ENCODE peak calls at places on chromosomes 7 and 10, in seven cellular contexts. X, G, P, K, R, E and Q are unnamed samples.

GRCh38 chr10:110777661-110778060 is 94.1 kb upstream of the PDCD4 start:
- DNase-seq in X (no peak), R (no peak), E (no peak), G (no peak), P (no peak), K (no peak), Q (no peak)

GRCh38 chr10:84257343-84258020 is 12.6 kb downstream of the RGR start:
- DNase-seq in R (no peak), P (no peak), K (no peak), G (no peak), E (no peak), X (no peak), Q (no peak)

GRCh38 chr7:360454-361100 is 70.6 kb downstream of the FOXL3 start:
- DNase-seq in K (peak), P (no peak), R (no peak), G (no peak), E (no peak), X (no peak), Q (no peak)

GRCh38 chr7:142412551-142413193 is 154.8 kb upstream of the PRSS58 start:
- DNase-seq in R (no peak), K (no peak), E (peak), X (peak), P (peak), G (no peak), Q (peak)

GRCh38 chr7:69067397-69067796 is 530.9 kb upstream of the AUTS2 start:
- DNase-seq in K (no peak), E (no peak), P (peak), G (peak), X (no peak), R (no peak), Q (peak)

GRCh38 chr7:16961650-16962049 is 79.9 kb upstream of the AGR3 start:
- DNase-seq in R (no peak), K (no peak), E (no peak), P (no peak), G (no peak), X (no peak), Q (no peak)

GRCh38 chr10:14884082-14884481 is 5.4 kb downstream of the SUV39H2 start:
- DNase-seq in E (no peak), X (no peak), G (no peak), R (no peak), P (no peak), K (no peak), Q (no peak)

GRCh38 chr10:119401671-119402395 is 140.7 kb downstream of the RGS10 start:
- DNase-seq in P (no peak), R (no peak), G (peak), K (no peak), E (peak), X (peak), Q (no peak)

GRCh38 chr10:35613597-35614226 is 8.6 kb downstream of the GJD4 start:
- DNase-seq in E (peak), X (no peak), G (no peak), P (peak), R (no peak), K (no peak), Q (no peak)

GRCh38 chr10:87095241-87095945 is 387 bp downstream of the SHLD2 start:
- DNase-seq in E (peak), G (peak), P (peak), X (peak), K (peak), R (peak), Q (peak)

GRCh38 chr10:3737811-3738311 is 47.1 kb downstream of the KLF6 start:
- DNase-seq in E (no peak), K (no peak), P (no peak), X (no peak), G (peak), R (no peak), Q (no peak)

GRCh38 chr10:3738855-3739350 is 46.1 kb downstream of the KLF6 start:
- DNase-seq in G (no peak), E (no peak), P (no peak), X (no peak), R (no peak), K (no peak), Q (no peak)

GRCh38 chr10:3734111-3734510 is 50.9 kb downstream of the KLF6 start:
- DNase-seq in P (no peak), R (no peak), X (no peak), E (no peak), G (peak), K (no peak), Q (no peak)

GRCh38 chr10:3740157-3740871 is 44.7 kb downstream of the KLF6 start:
- DNase-seq in K (no peak), E (no peak), R (no peak), P (no peak), G (peak), X (no peak), Q (no peak)

GRCh38 chr10:3735175-3735574 is 49.8 kb downstream of the KLF6 start:
- DNase-seq in E (no peak), X (no peak), R (no peak), K (no peak), P (peak), G (no peak), Q (no peak)
- TF ChIP-seq CTCF in E (no peak), X (no peak), R (no peak), K (no peak), P (peak), G (peak), Q (peak)

GRCh38 chr10:130441041-130441440 is 304.9 kb downstream of the GLRX3 start:
- DNase-seq in X (no peak), R (no peak), G (peak), E (no peak), K (no peak), P (no peak), Q (no peak)

GRCh38 chr10:130438861-130439260 is 302.7 kb downstream of the GLRX3 start:
- DNase-seq in E (no peak), R (no peak), K (no peak), X (no peak), G (peak), P (no peak), Q (no peak)

GRCh38 chr10:130436633-130437032 is 300.4 kb downstream of the GLRX3 start:
- DNase-seq in P (no peak), E (no peak), R (no peak), X (no peak), K (no peak), G (peak), Q (no peak)

GRCh38 chr10:130440494-130440893 is 304.3 kb downstream of the GLRX3 start:
- DNase-seq in K (no peak), G (peak), E (no peak), X (no peak), P (no peak), R (no peak), Q (no peak)

GRCh38 chr10:130439796-130440195 is 303.6 kb downstream of the GLRX3 start:
- DNase-seq in P (no peak), R (no peak), K (no peak), E (no peak), G (peak), X (no peak), Q (no peak)
- H3K4me3 ChIP-seq in P (no peak), R (no peak), K (no peak), E (no peak), G (no peak), X (no peak), Q (no peak)

DNA sequence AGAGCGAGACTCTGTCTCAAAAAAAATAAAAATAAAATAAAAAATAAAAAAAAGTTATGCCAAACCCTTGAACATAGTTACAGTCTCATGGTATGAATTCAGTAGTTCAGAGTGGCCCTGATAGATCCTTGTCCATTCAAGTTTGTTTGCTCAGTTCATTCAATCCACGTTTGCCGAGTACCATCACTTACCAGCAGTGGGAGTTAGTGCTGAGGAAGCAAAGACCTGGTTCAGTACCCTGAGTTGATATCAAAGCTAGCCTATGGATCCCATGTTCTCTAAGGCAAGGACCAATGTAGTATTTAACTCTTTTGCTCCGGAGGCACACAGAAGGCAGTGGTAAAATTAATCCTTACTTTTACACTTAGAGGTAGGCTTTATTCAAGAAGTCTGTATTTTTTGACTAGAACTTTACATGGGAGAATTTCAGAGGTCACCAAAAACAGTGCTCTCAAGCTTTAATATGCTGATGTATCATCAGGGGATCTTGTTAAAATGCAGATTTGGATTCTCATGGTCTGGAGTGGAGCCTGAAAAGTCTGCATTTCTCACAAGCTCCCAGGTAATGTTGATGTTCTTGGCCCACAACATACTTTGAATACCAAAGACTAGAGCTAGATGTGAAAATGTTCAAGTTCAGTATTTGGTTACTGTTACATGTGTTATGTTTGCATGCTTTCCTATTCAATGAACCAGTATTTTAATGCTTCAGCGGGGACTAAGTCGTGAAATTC is 38.1 kb upstream of the HBP1 start:
- DNase-seq in K (no peak), X (no peak), P (peak), R (no peak), G (no peak), E (peak), Q (no peak)
- TF ChIP-seq CTCF in K (no peak), X (no peak), P (peak), R (no peak), G (no peak), E (peak), Q (no peak)

GRCh38 chr10:101778781-101779543 is 3.0 kb upstream of the FGF8 start:
- DNase-seq in P (peak), E (peak), K (peak), R (no peak), X (peak), G (no peak), Q (no peak)
- H3K4me3 ChIP-seq in P (peak), E (peak), K (peak), R (peak), X (no peak), G (peak), Q (peak)

GRCh38 chr7:85289279-85289678 is 102.4 kb upstream of the SEMA3D start:
- DNase-seq in E (no peak), R (no peak), G (no peak), X (no peak), K (no peak), P (peak), Q (no peak)
- TF ChIP-seq CTCF in E (no peak), R (no peak), G (no peak), X (no peak), K (no peak), P (no peak), Q (no peak)